ENCODE peak calls at places on chromosomes 6 and 20, in four cellular contexts. N, L, A and D are unnamed samples.

GRCh38 chr6:53347250-53347920 is 1.4 kb downstream of the ELOVL5 start:
- DNase-seq in N (no peak), L (peak), A (peak), D (no peak)

GRCh38 chr20:43507150-43508080 is at the start of gene L3MBTL1:
- DNase-seq in N (no peak), L (peak), A (peak), D (peak)

GRCh38 chr6:36089048-36089447 is 41.3 kb upstream of the MAPK13 start:
- DNase-seq in N (no peak), L (no peak), A (no peak), D (no peak)

GRCh38 chr6:135830452-135830851 is 21.0 kb upstream of the PDE7B start:
- DNase-seq in N (no peak), L (no peak), A (no peak), D (no peak)

GRCh38 chr6:100283288-100283687 is 181.4 kb downstream of the SIM1 start:
- DNase-seq in N (no peak), L (no peak), A (no peak), D (no peak)

GRCh38 chr20:38110525-38111178 is 54.4 kb downstream of the TGM2 start:
- DNase-seq in N (no peak), L (peak), A (no peak), D (peak)

GRCh38 chr6:7910654-7911344 is at the start of gene TXNDC5:
- DNase-seq in N (peak), L (peak), A (peak), D (peak)

GRCh38 chr6:156984178-156984738 is 207.1 kb downstream of the ARID1B start:
- DNase-seq in N (no peak), L (no peak), A (peak), D (no peak)

GRCh38 chr6:165600606-165601005 is 62.4 kb downstream of the PDE10A start:
- DNase-seq in N (no peak), L (no peak), A (no peak), D (no peak)

GRCh38 chr6:88135578-88136114 is 30.5 kb downstream of the CNR1 start:
- DNase-seq in N (peak), L (peak), A (peak), D (peak)

GRCh38 chr6:73413102-73413501 is 18.5 kb downstream of the DDX43 start:
- DNase-seq in N (no peak), L (no peak), A (no peak), D (no peak)

GRCh38 chr20:50870572-50871161 is 60.6 kb downstream of the ADNP start:
- DNase-seq in N (no peak), L (no peak), A (no peak), D (no peak)

GRCh38 chr6:42453649-42454427 is 2.1 kb upstream of the TRERF1 start:
- DNase-seq in N (no peak), L (peak), A (peak), D (peak)

GRCh38 chr6:34585512-34586045 is 29.4 kb upstream of the SPDEF start:
- DNase-seq in N (no peak), L (no peak), A (no peak), D (no peak)

GRCh38 chr6:11188161-11188915 is 44.1 kb downstream of the NEDD9 start:
- DNase-seq in N (no peak), L (no peak), A (no peak), D (no peak)

GRCh38 chr6:128725271-128726233 is 157.4 kb upstream of the LAMA2 start:
- DNase-seq in N (no peak), L (peak), A (peak), D (peak)